ENCODE peak calls at places on chromosomes 5 and 9, in four cellular contexts. I is HepG2, O is K562, E is GM12878. T is an unnamed sample.

GRCh38 chr9:115276621-115277020 is 158.7 kb upstream of the TNC start:
- DNase-seq in E (no peak), I (no peak), O (no peak), T (no peak)

GRCh38 chr5:179504600-179505396 is 45.6 kb upstream of the RUFY1 start:
- DNase-seq in I (peak), O (no peak), E (no peak), T (no peak)

GRCh38 chr9:94806307-94806893 is 79.9 kb downstream of the AOPEP start:
- DNase-seq in O (no peak), E (peak), I (no peak), T (no peak)

GRCh38 chr5:145925353-145925752 is 11.0 kb upstream of the SH3RF2 start:
- DNase-seq in E (no peak), O (no peak), I (no peak), T (no peak)

GRCh38 chr9:5893591-5894236 is 3.0 kb downstream of the MLANA start:
- DNase-seq in O (no peak), I (peak), E (no peak), T (no peak)

GRCh38 chr5:181133083-181133482 is 2.1 kb upstream of the OR2V1 start:
- DNase-seq in E (no peak), I (no peak), O (no peak), T (no peak)

GRCh38 chr5:106962464-106963230 is 708.1 kb downstream of the EFNA5 start:
- DNase-seq in E (no peak), O (no peak), I (no peak), T (no peak)

GRCh38 chr5:59745422-59745863 is 148.1 kb downstream of the PDE4D start:
- DNase-seq in I (no peak), E (no peak), O (no peak), T (no peak)

GRCh38 chr5:56321236-56321881 is 88.2 kb upstream of the ANKRD55 start:
- DNase-seq in O (peak), I (no peak), E (no peak), T (no peak)

GRCh38 chr5:40395241-40395640 is 284.5 kb upstream of the PTGER4 start:
- DNase-seq in E (no peak), O (no peak), I (no peak), T (no peak)

GRCh38 chr5:39648539-39649200 is 223.9 kb upstream of the DAB2 start:
- DNase-seq in I (no peak), E (no peak), O (peak), T (no peak)

GRCh38 chr9:86965627-86966395 is 18.5 kb upstream of the GAS1 start:
- DNase-seq in I (no peak), E (no peak), O (no peak), T (no peak)

GRCh38 chr5:106940986-106941385 is 729.8 kb downstream of the EFNA5 start:
- DNase-seq in E (no peak), I (peak), O (no peak), T (no peak)

GRCh38 chr9:83651558-83651957 is 28.6 kb downstream of the IDNK start:
- DNase-seq in O (no peak), E (no peak), I (no peak), T (no peak)

GRCh38 chr9:135053133-135053532 is 34.3 kb upstream of the OLFM1 start:
- DNase-seq in I (no peak), O (no peak), E (no peak), T (no peak)

GRCh38 chr5:178230879-178231735 is 1.5 kb downstream of the PHYKPL start:
- DNase-seq in E (no peak), O (no peak), I (no peak), T (no peak)

GRCh38 chr5:89901983-89902382 is 507.6 kb downstream of the CETN3 start:
- DNase-seq in O (no peak), E (no peak), I (no peak), T (no peak)

GRCh38 chr5:6632324-6632930 is 417 bp downstream of the NSUN2 start:
- DNase-seq in E (no peak), I (peak), O (peak), T (no peak)

GRCh38 chr5:124746916-124747769 is 704 bp upstream of the ZNF608 start:
- DNase-seq in E (peak), I (peak), O (peak), T (peak)

GRCh38 chr9:132351404-132352050 is 3.3 kb downstream of the SETX start:
- DNase-seq in E (no peak), O (no peak), I (no peak), T (no peak)

GRCh38 chr9:133142657-133143592 is 20.8 kb downstream of the GBGT1 start:
- DNase-seq in I (no peak), E (no peak), O (peak), T (no peak)

GRCh38 chr5:6080436-6080835 is 297.9 kb downstream of the MED10 start:
- DNase-seq in E (no peak), I (no peak), O (no peak), T (no peak)

GRCh38 chr5:176609724-176610429 is at the start of gene GPRIN1:
- DNase-seq in O (peak), I (peak), E (no peak), T (peak)

GRCh38 chr9:101367323-101367722 is 17.5 kb downstream of the BAAT start:
- DNase-seq in O (peak), I (no peak), E (no peak), T (no peak)

DNA sequence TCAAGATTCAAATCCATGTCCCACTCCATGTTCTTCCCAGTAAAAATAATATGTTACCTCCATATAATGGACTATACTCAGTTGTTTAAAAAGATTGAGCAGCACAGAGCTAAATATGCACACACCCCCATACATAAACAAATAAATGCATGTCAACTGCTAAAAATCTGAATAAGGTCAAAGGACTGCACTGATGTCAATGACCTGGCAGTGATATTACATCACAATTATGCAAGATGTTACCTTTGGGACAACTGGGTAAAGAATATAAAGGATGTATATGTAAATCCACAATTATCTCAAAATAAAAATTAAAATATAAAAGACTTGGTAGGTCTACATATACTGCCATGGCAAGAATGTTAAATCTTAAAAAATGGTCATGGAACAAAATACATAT is 57.9 kb downstream of the CDK5RAP2 start:
- DNase-seq in O (no peak), I (no peak), E (no peak), T (no peak)
- TF ChIP-seq BRCA1 in O (no peak), I (no peak), E (no peak), T (no peak)

DNA sequence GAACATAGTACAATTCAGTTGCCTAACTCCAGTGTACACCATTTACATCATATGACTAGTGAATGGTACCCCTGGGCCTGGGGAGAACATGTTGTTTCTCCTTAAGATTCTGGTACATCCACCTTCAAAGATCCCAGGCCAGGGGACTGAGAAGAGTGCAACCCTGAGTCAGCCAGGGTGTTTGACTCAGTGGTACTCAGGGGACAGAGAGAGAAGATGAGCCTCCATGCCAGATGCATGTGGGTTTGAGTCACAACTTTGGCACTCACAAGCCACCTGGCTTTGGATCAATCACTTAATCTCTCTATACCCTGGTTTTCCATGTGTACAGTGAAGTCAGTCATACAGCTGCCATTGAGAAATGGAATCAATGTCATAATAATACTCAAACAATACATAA is 53.7 kb downstream of the MAP1B start:
- DNase-seq in E (no peak), O (no peak), I (no peak), T (no peak)
- TF ChIP-seq BRCA1 in E (no peak), O (no peak), I (no peak), T (no peak)

GRCh38 chr9:111810908-111811307 is 16.2 kb upstream of the SHOC1 start:
- DNase-seq in O (no peak), E (no peak), I (no peak), T (no peak)
- TF ChIP-seq BRCA1 in O (no peak), E (no peak), I (no peak), T (no peak)

GRCh38 chr5:472076-472655 is 29.2 kb downstream of the EXOC3 start:
- DNase-seq in E (no peak), I (no peak), O (peak), T (peak)
- TF ChIP-seq BRCA1 in E (no peak), I (no peak), O (no peak), T (no peak)

GRCh38 chr5:154503698-154504039 is 25.6 kb upstream of the HAND1 start:
- DNase-seq in I (no peak), O (no peak), E (no peak), T (no peak)
- TF ChIP-seq BRCA1 in I (no peak), O (no peak), E (no peak), T (no peak)

GRCh38 chr5:158988987-158989624 is 110.6 kb downstream of the EBF1 start:
- DNase-seq in I (no peak), O (no peak), E (no peak), T (no peak)

GRCh38 chr5:158990979-158991378 is 108.7 kb downstream of the EBF1 start:
- DNase-seq in I (no peak), E (no peak), O (no peak), T (no peak)

GRCh38 chr5:158995694-158996173 is 104.0 kb downstream of the EBF1 start:
- DNase-seq in I (no peak), O (no peak), E (no peak), T (no peak)

GRCh38 chr5:158991391-158991790 is 108.3 kb downstream of the EBF1 start:
- DNase-seq in E (no peak), O (no peak), I (no peak), T (no peak)

GRCh38 chr5:158992104-158992740 is 107.5 kb downstream of the EBF1 start:
- DNase-seq in E (no peak), O (no peak), I (no peak), T (no peak)
- TF ChIP-seq BRCA1 in E (no peak), O (no peak), I (no peak), T (no peak)

GRCh38 chr5:28313543-28314334 is 1275.4 kb upstream of the CDH9 start:
- DNase-seq in E (no peak), O (no peak), I (no peak), T (no peak)
- TF ChIP-seq BRCA1 in E (no peak), O (no peak), I (no peak), T (no peak)

GRCh38 chr5:41869739-41870620 is at the start of gene OXCT1:
- DNase-seq in I (peak), O (peak), E (peak), T (peak)

GRCh38 chr5:41871866-41872265 is 1.6 kb upstream of the OXCT1 start:
- DNase-seq in O (no peak), E (no peak), I (no peak), T (no peak)

GRCh38 chr5:41870621-41871048 is 410 bp upstream of the OXCT1 start:
- DNase-seq in O (no peak), E (no peak), I (no peak), T (no peak)

GRCh38 chr5:41863871-41864486 is 6.2 kb downstream of the OXCT1 start:
- DNase-seq in E (no peak), I (no peak), O (no peak), T (no peak)

GRCh38 chr5:41869150-41869738 is 981 bp downstream of the OXCT1 start:
- DNase-seq in I (no peak), E (no peak), O (peak), T (no peak)
- TF ChIP-seq BRCA1 in I (no peak), E (no peak), O (no peak), T (no peak)

T was measured in H1.